ENCODE peak calls at places on chromosomes 3 and 15, in four cellular contexts. D is GM12878, S is IMR-90, N is endothelial cell of umbilical vein. H is an unnamed sample.

GRCh38 chr3:149771652-149772271 is 19.5 kb upstream of the COMMD2 start:
- DNase-seq in D (no peak), S (peak; percentile 25), N (peak; percentile 58), H (peak; percentile 63)

GRCh38 chr3:29186982-29187718 is 93.7 kb upstream of the RBMS3 start:
- DNase-seq in D (no peak), S (peak; percentile 92), N (peak; percentile 76), H (no peak)

GRCh38 chr3:107271787-107272387 is 105.4 kb upstream of the CCDC54 start:
- DNase-seq in D (no peak), S (peak; percentile 61), N (peak; percentile 36), H (peak; percentile 9)

GRCh38 chr3:66149269-66149668 is 71.5 kb upstream of the SLC25A26 start:
- DNase-seq in D (no peak), S (no peak), N (no peak), H (no peak)

GRCh38 chr3:30112904-30113484 is 493.4 kb upstream of the TGFBR2 start:
- DNase-seq in D (no peak), S (peak; percentile 59), N (peak; percentile 76), H (no peak)

GRCh38 chr3:48543271-48543866 is 13.2 kb downstream of the PFKFB4 start:
- DNase-seq in D (no peak), S (no peak), N (peak; percentile 28), H (no peak)

GRCh38 chr3:3778641-3779270 is 20.5 kb upstream of the LRRN1 start:
- DNase-seq in D (no peak), S (no peak), N (no peak), H (no peak)

GRCh38 chr3:88231207-88231606 is 81.4 kb downstream of the C3orf38 start:
- DNase-seq in D (no peak), S (no peak), N (no peak), H (no peak)

GRCh38 chr3:132652640-132653270 is 6.9 kb downstream of the ACAD11 start:
- DNase-seq in D (no peak), S (peak; percentile 33), N (no peak), H (no peak)

GRCh38 chr3:141410408-141410807 is 42.1 kb downstream of the ZBTB38 start:
- DNase-seq in D (no peak), S (peak; percentile 83), N (no peak), H (no peak)

GRCh38 chr15:60787737-60788513 is 309.0 kb upstream of the ICE2 start:
- DNase-seq in D (no peak), S (no peak), N (peak; percentile 31), H (peak; percentile 8)

GRCh38 chr15:89412906-89413411 is 78.3 kb upstream of the POLG start:
- DNase-seq in D (no peak), S (no peak), N (no peak), H (no peak)

GRCh38 chr3:14434105-14434504 is 31.7 kb downstream of the SLC6A6 start:
- DNase-seq in D (no peak), S (peak; percentile 65), N (peak; percentile 41), H (no peak)

GRCh38 chr3:17238029-17238428 is 353.3 kb downstream of the PLCL2 start:
- DNase-seq in D (no peak), S (peak; percentile 29), N (no peak), H (no peak)

GRCh38 chr3:19543212-19543841 is 390.7 kb downstream of the EFHB start:
- DNase-seq in D (peak; percentile 25), S (no peak), N (no peak), H (no peak)

GRCh38 chr3:9100132-9100894 is 137.0 kb upstream of the RAD18 start:
- DNase-seq in D (peak; percentile 37), S (no peak), N (no peak), H (no peak)

GRCh38 chr3:12483872-12484197 is 445 bp upstream of the TSEN2 start:
- DNase-seq in D (no peak), S (no peak), N (no peak), H (no peak)

GRCh38 chr15:63353887-63354286 is 27.8 kb downstream of the CA12 start:
- DNase-seq in D (no peak), S (no peak), N (no peak), H (no peak)

GRCh38 chr3:1207904-1208303 is 115.1 kb downstream of the CNTN6 start:
- DNase-seq in D (no peak), S (no peak), N (no peak), H (no peak)

GRCh38 chr3:20857636-20858035 is 671.6 kb upstream of the SGO1 start:
- DNase-seq in D (no peak), S (no peak), N (no peak), H (no peak)

GRCh38 chr3:29694783-29695182 is 413.9 kb downstream of the RBMS3 start:
- DNase-seq in D (no peak), S (peak; percentile 92), N (peak; percentile 88), H (no peak)

GRCh38 chr3:171184372-171184771 is 157.9 kb upstream of the SLC2A2 start:
- DNase-seq in D (peak; percentile 76), S (no peak), N (no peak), H (no peak)

GRCh38 chr15:60854858-60855568 is 374.1 kb downstream of the RORA start:
- DNase-seq in D (no peak), S (peak; percentile 53), N (no peak), H (no peak)

GRCh38 chr15:82100116-82100795 is 54.4 kb upstream of the MEX3B start:
- DNase-seq in D (no peak), S (peak; percentile 53), N (no peak), H (no peak)

GRCh38 chr15:82105458-82106205 is 59.8 kb upstream of the MEX3B start:
- DNase-seq in D (no peak), S (peak; percentile 78), N (no peak), H (no peak)

GRCh38 chr15:82106671-82107070 is 60.9 kb upstream of the MEX3B start:
- DNase-seq in D (no peak), S (no peak), N (no peak), H (no peak)

GRCh38 chr15:82098674-82099073 is 52.9 kb upstream of the MEX3B start:
- DNase-seq in D (no peak), S (no peak), N (no peak), H (no peak)

GRCh38 chr15:82103500-82103899 is 57.7 kb upstream of the MEX3B start:
- DNase-seq in D (no peak), S (no peak), N (no peak), H (no peak)
- TF ChIP-seq FOS in D (no peak), S (no peak), N (no peak), H (no peak)

DNA sequence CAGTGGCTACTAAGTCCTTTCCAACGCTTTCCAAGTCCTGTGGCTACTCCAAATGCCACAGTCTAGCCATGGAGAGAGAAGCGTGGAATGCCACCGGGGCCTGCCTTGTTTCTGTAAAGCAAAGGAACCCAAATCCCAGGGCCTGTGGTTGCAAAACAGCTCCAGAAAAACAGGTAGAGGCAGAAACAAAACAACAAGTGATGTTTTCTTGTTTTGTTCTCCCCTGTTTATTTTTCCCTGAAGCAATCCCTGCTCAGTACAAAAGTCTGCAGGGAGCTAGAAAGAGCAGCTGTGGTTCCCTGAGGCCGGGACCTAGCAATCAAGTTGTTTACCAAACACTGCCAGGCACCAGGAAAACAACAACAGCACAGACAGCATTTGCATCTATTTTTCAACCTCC is 85.5 kb downstream of the FOXP1 start:
- DNase-seq in D (no peak), S (no peak), N (no peak), H (no peak)
- TF ChIP-seq FOS in D (no peak), S (no peak), N (no peak), H (no peak)

GRCh38 chr3:61531528-61531927 is 29.8 kb upstream of the PTPRG start:
- DNase-seq in D (no peak), S (no peak), N (no peak), H (no peak)
- TF ChIP-seq FOS in D (no peak), S (no peak), N (no peak), H (no peak)

DNA sequence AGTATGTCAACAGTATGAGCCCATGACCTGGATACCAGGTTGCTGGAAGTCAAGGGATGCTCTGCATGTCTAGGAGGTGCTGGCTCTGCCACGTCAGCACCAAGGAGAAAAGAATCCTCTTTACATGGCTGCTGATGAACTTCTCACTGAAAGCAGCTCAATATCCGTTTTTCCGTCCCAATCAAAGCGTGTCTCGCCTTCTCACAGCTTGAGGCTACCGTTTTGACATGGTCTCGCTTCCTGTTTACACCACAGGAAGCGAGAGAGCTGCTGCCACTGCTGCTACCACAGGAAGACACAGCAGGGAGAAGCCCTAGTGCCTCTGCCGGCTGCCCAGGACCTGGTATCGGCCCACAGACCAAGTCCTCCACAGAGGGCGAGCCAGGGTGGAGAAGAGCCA is 27.3 kb downstream of the STARD5 start:
- DNase-seq in D (peak; percentile 95), S (no peak), N (peak; percentile 30), H (no peak)
- TF ChIP-seq FOS in D (no peak), S (no peak), N (no peak), H (no peak)

DNA sequence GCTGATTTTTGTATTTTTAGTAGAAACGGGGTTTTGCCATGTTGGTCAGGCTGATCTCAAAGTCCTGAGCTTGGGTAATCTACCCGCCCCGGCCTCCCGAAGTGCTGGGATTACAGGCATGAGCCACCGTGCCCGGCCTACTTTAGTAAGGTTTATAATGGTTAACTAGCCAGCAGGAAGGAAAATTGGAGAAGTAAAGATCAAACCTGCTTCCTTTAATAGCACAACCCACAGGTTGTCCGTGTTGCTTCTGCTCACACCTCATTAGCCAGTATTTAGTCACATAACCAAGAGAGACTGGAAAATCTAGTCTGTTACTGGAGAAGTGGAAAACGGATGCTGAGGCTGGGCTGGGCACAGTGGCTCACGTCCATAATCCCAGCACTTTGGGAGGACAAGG is 51.9 kb upstream of the TBL1XR1 start:
- DNase-seq in D (no peak), S (no peak), N (no peak), H (no peak)
- TF ChIP-seq FOS in D (no peak), S (no peak), N (no peak), H (no peak)

GRCh38 chr15:73897441-73898261 is 24.3 kb downstream of the TBC1D21 start:
- DNase-seq in D (no peak), S (peak; percentile 96), N (peak; percentile 65), H (peak; percentile 88)
- TF ChIP-seq FOS in D (no peak), S (peak; percentile 93), N (no peak), H (no peak)

DNA sequence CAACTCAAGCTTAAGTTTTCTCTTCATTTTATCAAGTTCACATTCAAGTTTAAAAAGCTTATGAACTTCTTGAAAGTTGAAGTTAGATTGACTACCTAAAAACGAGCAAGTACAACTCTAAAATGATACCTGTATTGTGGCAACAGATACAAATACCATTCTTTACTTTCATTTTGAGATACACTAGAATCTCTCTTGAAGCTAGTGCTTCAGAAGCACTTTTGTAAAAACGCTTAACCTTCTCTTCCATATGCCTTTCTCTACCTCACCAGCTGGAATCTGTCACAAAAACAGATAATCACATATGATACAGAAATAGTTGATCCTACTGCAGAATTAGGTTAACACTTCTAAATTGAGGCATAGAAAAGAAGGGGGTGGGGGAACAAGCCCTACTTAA is 1.6 kb downstream of the ATOSA start:
- DNase-seq in D (peak; percentile 46), S (no peak), N (no peak), H (no peak)
- TF ChIP-seq FOS in D (no peak), S (no peak), N (no peak), H (no peak)